ENCODE peak calls at places on chromosomes 13 and 19, in ten cellular contexts. T is WTC11, W is cardiac fibroblast, M is cardiac muscle cell, A is ascending aorta, E is astrocyte, D is mesothelial cell of epicardium, I is H9, P is fibroblast of the aortic adventitia, F is GM23338. J is an unnamed sample.

GRCh38 chr13:31862828-31863227 is 123.5 kb downstream of the RXFP2 start:
- DNase-seq in E (no peak), T (no peak), P (no peak), D (no peak), W (no peak), A (no peak), F (no peak), M (no peak), I (no peak), J (no peak)

GRCh38 chr13:32381539-32381938 is 46.4 kb downstream of the N4BP2L1 start:
- DNase-seq in P (peak; percentile 61), W (peak; percentile 69), A (no peak), F (peak; percentile 76), I (peak; percentile 52), E (peak; percentile 1), M (peak; percentile 49), D (no peak), T (no peak), J (no peak)

GRCh38 chr13:98890186-98890585 is 87.7 kb downstream of the DOCK9 start:
- DNase-seq in M (no peak), T (no peak), A (no peak), D (no peak), I (no peak), F (no peak), W (peak; percentile 59), P (peak; percentile 53), E (peak; percentile 96), J (no peak)

GRCh38 chr13:20128459-20128927 is 32.4 kb downstream of the GJA3 start:
- DNase-seq in M (peak; percentile 39), P (no peak), F (no peak), E (no peak), A (no peak), W (no peak), I (peak; percentile 45), T (peak; percentile 41), D (no peak), J (no peak)

GRCh38 chr13:49400755-49401659 is 42.9 kb downstream of the CAB39L start:
- DNase-seq in W (peak; percentile 75), P (peak; percentile 72), D (no peak), A (no peak), E (peak; percentile 38), I (no peak), T (no peak), M (peak; percentile 97), F (peak; percentile 27), J (no peak)

GRCh38 chr19:14648506-14648905 is 26.1 kb downstream of the ADGRE3 start:
- DNase-seq in M (no peak), A (no peak), T (no peak), W (no peak), F (no peak), I (no peak), E (no peak), D (no peak), P (no peak), J (no peak)

GRCh38 chr13:97107815-97108534 is 113.7 kb upstream of the OXGR1 start:
- DNase-seq in M (no peak), D (no peak), A (no peak), W (peak; percentile 52), F (no peak), E (peak; percentile 49), I (no peak), T (no peak), P (peak; percentile 64), J (no peak)

GRCh38 chr13:23500858-23501257 is 67.4 kb upstream of the SACS start:
- DNase-seq in I (no peak), P (peak; percentile 95), F (no peak), D (no peak), T (no peak), M (no peak), W (peak; percentile 58), A (no peak), E (peak; percentile 96), J (no peak)

GRCh38 chr19:55384576-55385235 is 614 bp upstream of the TMEM238 start:
- DNase-seq in W (no peak), P (no peak), A (no peak), E (no peak), I (no peak), D (no peak), M (no peak), T (no peak), F (peak; percentile 40), J (no peak)

GRCh38 chr19:39514840-39515550 is at the start of gene SELENOV:
- DNase-seq in D (no peak), E (no peak), F (peak; percentile 94), P (no peak), W (peak; percentile 5), M (peak; percentile 43), I (peak; percentile 83), T (peak; percentile 90), A (no peak), J (no peak)

GRCh38 chr13:90824027-90824426 is 523.5 kb upstream of the MIR17HG start:
- DNase-seq in E (no peak), I (no peak), P (no peak), F (no peak), A (no peak), M (no peak), T (no peak), W (no peak), D (no peak), J (no peak)

GRCh38 chr19:53328967-53329366 is 4.6 kb upstream of the ZNF845 start:
- DNase-seq in E (no peak), A (no peak), F (peak; percentile 75), T (peak; percentile 68), P (peak; percentile 47), M (no peak), D (no peak), W (peak; percentile 32), I (peak; percentile 48), J (no peak)

GRCh38 chr19:58396691-58397532 is 1.5 kb downstream of the RNF225 start:
- DNase-seq in A (no peak), F (peak; percentile 17), W (no peak), P (no peak), M (no peak), I (no peak), D (no peak), E (no peak), T (peak; percentile 34), J (no peak)

GRCh38 chr13:107275945-107276614 is 708.1 kb upstream of the ARGLU1 start:
- DNase-seq in D (no peak), E (no peak), P (no peak), F (no peak), I (no peak), A (no peak), M (no peak), W (peak; percentile 42), T (no peak), J (no peak)

DNA sequence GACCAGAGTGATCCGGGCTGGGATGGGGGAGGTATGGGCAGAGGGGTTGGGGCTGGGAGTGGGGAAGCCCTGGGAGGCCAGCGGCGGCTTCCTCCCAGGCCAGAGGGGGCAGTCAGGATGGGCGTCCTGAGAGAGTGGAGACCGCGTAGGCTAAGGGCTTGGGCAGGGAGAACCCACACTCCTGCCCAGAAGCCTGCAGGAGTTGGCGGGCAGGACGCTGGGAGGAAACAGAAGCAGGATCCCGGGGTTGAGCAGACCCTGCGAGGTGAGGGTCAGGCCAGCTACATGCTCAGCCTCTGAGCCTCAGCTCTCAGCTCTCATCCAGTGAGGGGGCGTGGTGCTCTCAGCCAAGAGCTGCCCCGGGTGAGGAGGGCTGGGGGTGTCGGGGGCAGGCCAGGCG is 7.8 kb upstream of the SCN1B start:
- DNase-seq in D (no peak), W (no peak), M (no peak), T (no peak), I (no peak), E (no peak), A (no peak), F (no peak), P (no peak), J (no peak)
- TF ChIP-seq CTCF in D (no peak), W (no peak), M (no peak), T (no peak), I (no peak), E (no peak), A (no peak), F (no peak), P (no peak), J (no peak)

DNA sequence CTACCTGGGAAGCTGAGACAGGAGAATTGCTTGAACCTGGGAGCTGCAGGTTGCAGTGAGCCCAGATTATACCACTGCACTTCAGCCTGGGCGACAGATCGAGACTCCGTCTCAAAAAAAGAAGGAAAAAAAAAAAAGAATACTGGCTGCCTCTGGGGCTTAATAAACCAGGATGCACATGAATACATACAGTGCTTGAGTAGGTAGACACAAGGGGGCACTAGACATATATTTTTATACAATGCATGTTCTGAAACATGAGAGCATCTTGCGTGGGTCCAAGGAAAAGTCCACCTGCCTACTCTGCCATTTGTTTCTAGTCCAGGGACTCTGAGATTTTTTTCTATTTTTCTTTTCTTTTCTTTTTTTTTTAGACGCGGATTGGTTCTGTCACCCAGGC is 31.2 kb downstream of the KEAP1 start:
- DNase-seq in M (peak; percentile 29), F (peak; percentile 43), W (peak; percentile 71), D (no peak), P (peak; percentile 58), I (no peak), A (no peak), E (peak; percentile 25), T (no peak), J (no peak)
- TF ChIP-seq CTCF in M (peak; percentile 48), F (peak; percentile 33), W (peak; percentile 49), D (peak; percentile 34), P (peak; percentile 42), I (peak; percentile 44), A (peak; percentile 5), E (peak; percentile 45), T (no peak), J (no peak)

GRCh38 chr19:19226663-19227062 is 14.9 kb downstream of the NCAN start:
- DNase-seq in T (no peak), M (no peak), A (no peak), P (no peak), W (no peak), D (no peak), I (peak; percentile 47), F (no peak), E (no peak), J (no peak)

GRCh38 chr19:19226204-19226603 is 14.4 kb downstream of the NCAN start:
- DNase-seq in P (no peak), I (no peak), A (no peak), T (no peak), M (no peak), E (no peak), F (no peak), D (no peak), W (no peak), J (no peak)

GRCh38 chr19:19223636-19224035 is 11.9 kb downstream of the NCAN start:
- DNase-seq in A (no peak), T (no peak), D (no peak), M (no peak), W (no peak), E (no peak), I (no peak), P (no peak), F (no peak), J (no peak)

GRCh38 chr19:19224150-19224851 is 12.5 kb downstream of the NCAN start:
- DNase-seq in F (no peak), M (no peak), P (no peak), E (no peak), A (no peak), T (no peak), I (no peak), W (no peak), D (no peak), J (no peak)

GRCh38 chr19:19224852-19225494 is 13.2 kb downstream of the NCAN start:
- DNase-seq in M (peak; percentile 81), E (no peak), D (peak; percentile 45), P (peak; percentile 46), A (no peak), W (peak; percentile 55), I (peak; percentile 94), F (peak; percentile 96), T (peak; percentile 90), J (no peak)
- TF ChIP-seq CTCF in M (peak; percentile 73), E (no peak), D (peak; percentile 52), P (peak; percentile 53), A (peak; percentile 20), W (peak; percentile 61), I (peak; percentile 91), F (peak; percentile 70), T (peak; percentile 35), J (no peak)

GRCh38 chr19:7783991-7784421 is 21.0 kb downstream of the CLEC4M start:
- DNase-seq in W (peak; percentile 42), M (no peak), E (no peak), A (no peak), D (no peak), T (no peak), F (peak; percentile 46), P (peak; percentile 54), I (peak; percentile 42), J (no peak)
- TF ChIP-seq CTCF in W (no peak), M (no peak), E (no peak), A (no peak), D (no peak), T (no peak), F (no peak), P (no peak), I (no peak), J (no peak)